ENCODE peak calls at places on chromosomes 5 and 9, in seven cellular contexts. C is SK-N-SH, T is AG04450, B is choroid plexus epithelial cell, Z is AG10803, W is fibroblast of mammary gland, I is mammary epithelial cell. U is an unnamed sample.

GRCh38 chr5:68740204-68740910 is 353.5 kb upstream of the SLC30A5 start:
- DNase-seq in C (no peak), T (no peak), B (no peak), Z (no peak), W (no peak), I (no peak), U (no peak)

GRCh38 chr9:73133042-73133651 is 18.5 kb upstream of the ANXA1 start:
- DNase-seq in C (no peak), T (no peak), B (no peak), Z (no peak), W (no peak), I (no peak), U (no peak)

GRCh38 chr9:86614871-86615849 is 260.9 kb upstream of the TUT7 start:
- DNase-seq in C (peak), T (peak), B (peak), Z (peak), W (peak), I (peak), U (no peak)

GRCh38 chr9:95764490-95764889 is 111.0 kb upstream of the ERCC6L2 start:
- DNase-seq in C (no peak), T (no peak), B (no peak), Z (no peak), W (no peak), I (no peak), U (no peak)

GRCh38 chr5:7464182-7464581 is 68.2 kb downstream of the ADCY2 start:
- DNase-seq in C (no peak), T (no peak), B (no peak), Z (no peak), W (no peak), I (no peak), U (no peak)

GRCh38 chr9:128887914-128888350 is 6.0 kb downstream of the LRRC8A start:
- DNase-seq in C (no peak), T (no peak), B (peak), Z (no peak), W (no peak), I (peak), U (no peak)

GRCh38 chr5:172245046-172245445 is 38.5 kb downstream of the UBTD2 start:
- DNase-seq in C (no peak), T (no peak), B (no peak), Z (no peak), W (no peak), I (no peak), U (no peak)

GRCh38 chr9:16258708-16259107 is 611.8 kb downstream of the BNC2 start:
- DNase-seq in C (no peak), T (no peak), B (peak), Z (no peak), W (no peak), I (no peak), U (no peak)

GRCh38 chr9:115668506-115668905 is 485.1 kb upstream of the PAPPA start:
- DNase-seq in C (no peak), T (peak), B (peak), Z (peak), W (peak), I (peak), U (no peak)

GRCh38 chr5:44875661-44876250 is 67.0 kb downstream of the MRPS30 start:
- DNase-seq in C (no peak), T (peak), B (peak), Z (peak), W (peak), I (peak), U (no peak)

GRCh38 chr5:134370306-134370870 is 981 bp upstream of the UBE2B start:
- DNase-seq in C (no peak), T (no peak), B (no peak), Z (no peak), W (no peak), I (peak), U (no peak)

GRCh38 chr9:132012704-132013345 is 66.8 kb downstream of the MED27 start:
- DNase-seq in C (no peak), T (no peak), B (no peak), Z (no peak), W (no peak), I (no peak), U (no peak)

GRCh38 chr9:137818286-137818685 is 59.3 kb upstream of the CACNA1B start:
- DNase-seq in C (no peak), T (no peak), B (no peak), Z (no peak), W (no peak), I (no peak), U (no peak)

GRCh38 chr5:95048633-95049032 is 236.3 kb downstream of the MCTP1 start:
- DNase-seq in C (no peak), T (no peak), B (no peak), Z (no peak), W (no peak), I (no peak), U (no peak)

GRCh38 chr9:124467410-124468060 is 17.3 kb downstream of the ADGRD2 start:
- DNase-seq in C (no peak), T (no peak), B (no peak), Z (no peak), W (no peak), I (no peak), U (no peak)

GRCh38 chr5:153784277-153784676 is 254.4 kb downstream of the FAM114A2 start:
- DNase-seq in C (no peak), T (no peak), B (no peak), Z (no peak), W (peak), I (peak), U (no peak)

GRCh38 chr5:59261969-59262368 is 631.6 kb downstream of the PDE4D start:
- DNase-seq in C (no peak), T (no peak), B (no peak), Z (no peak), W (no peak), I (no peak), U (no peak)

GRCh38 chr5:176183321-176184074 is 54.7 kb upstream of the SIMC1 start:
- DNase-seq in C (no peak), T (no peak), B (no peak), Z (no peak), W (no peak), I (no peak), U (no peak)

GRCh38 chr5:68242743-68243142 is 27.2 kb downstream of the PIK3R1 start:
- DNase-seq in C (no peak), T (no peak), B (peak), Z (peak), W (peak), I (no peak), U (no peak)

GRCh38 chr9:133701981-133702797 is 36.0 kb downstream of the SARDH start:
- DNase-seq in C (no peak), T (no peak), B (peak), Z (no peak), W (no peak), I (no peak), U (no peak)

GRCh38 chr5:133930061-133930823 is 38.2 kb downstream of the C5orf15 start:
- DNase-seq in C (no peak), T (no peak), B (peak), Z (peak), W (peak), I (no peak), U (peak)

GRCh38 chr5:63125862-63126261 is 547.2 kb downstream of the LRRC70 start:
- DNase-seq in C (no peak), T (no peak), B (peak), Z (peak), W (peak), I (peak), U (no peak)
- TF ChIP-seq CTCF in C (peak), T (peak), B (peak), Z (peak), W (peak), I (peak), U (no peak)

DNA sequence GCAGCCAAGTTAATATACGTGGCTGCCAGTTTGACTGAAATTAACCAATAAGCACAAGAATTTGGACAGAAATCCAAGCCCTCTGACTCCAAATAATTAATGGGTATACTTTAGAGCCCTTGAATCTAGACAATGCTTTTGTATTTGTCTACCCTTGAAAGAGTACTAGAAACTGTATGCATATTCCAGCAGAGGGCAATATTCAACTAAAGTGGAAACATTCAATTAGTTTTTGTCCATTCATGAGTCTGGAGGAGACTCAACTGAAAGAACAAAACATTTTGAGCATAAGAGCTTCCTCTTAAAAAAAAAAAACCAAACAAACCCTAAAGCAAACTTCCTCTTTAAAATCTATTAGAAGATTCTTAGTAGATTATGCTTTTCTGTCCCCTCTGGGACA is 157.8 kb downstream of the ARHGEF28 start:
- DNase-seq in C (no peak), T (no peak), B (peak), Z (peak), W (peak), I (peak), U (no peak)
- TF ChIP-seq CTCF in C (peak), T (peak), B (peak), Z (peak), W (peak), I (no peak), U (no peak)

DNA sequence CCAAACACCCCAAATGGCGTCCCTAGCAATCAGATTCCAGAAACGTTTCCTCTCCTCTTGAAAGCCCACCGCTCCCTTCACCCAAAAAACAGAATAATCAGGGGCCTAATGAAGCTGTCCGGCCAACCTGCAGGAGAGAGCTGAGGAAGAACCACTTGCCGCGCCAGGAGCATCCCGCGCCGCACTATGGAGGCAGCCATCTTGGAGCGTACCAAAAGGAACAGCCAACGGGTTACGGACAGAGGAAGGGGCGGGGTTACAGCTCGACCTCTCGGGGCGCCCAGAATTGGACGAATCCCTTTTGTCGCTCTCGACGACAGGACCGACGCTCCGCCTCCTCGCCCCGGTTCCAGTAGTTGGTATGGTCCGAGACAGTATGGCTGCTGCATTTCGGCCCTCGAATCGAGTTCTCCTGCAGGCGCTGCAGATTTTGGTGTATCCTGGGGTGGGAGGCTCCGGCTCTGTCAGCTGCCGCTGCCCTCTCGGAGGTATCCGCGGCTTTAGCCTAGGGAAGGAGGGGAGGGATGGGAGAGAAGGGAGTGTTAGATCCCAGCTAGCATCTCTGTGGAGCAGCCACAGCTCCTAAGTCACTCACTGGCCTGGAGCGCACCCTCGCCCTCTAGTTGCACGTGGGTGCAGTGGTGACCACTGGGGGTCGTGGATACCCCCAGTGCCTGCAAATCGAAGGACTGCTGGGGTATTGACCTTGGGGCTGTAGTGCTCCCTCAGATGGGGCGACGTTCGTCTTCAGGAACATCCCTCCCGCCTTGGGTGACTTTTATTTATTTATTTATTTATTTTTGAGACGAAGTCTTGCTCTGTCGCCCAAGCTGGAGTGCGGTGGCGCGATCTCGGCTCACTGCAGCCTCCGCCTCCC is at the start of the genes MRPS27 and PTCD2:
- DNase-seq in C (peak), T (peak), B (peak), Z (peak), W (peak), I (peak), U (peak)
- TF ChIP-seq CTCF in C (peak), T (peak), B (peak), Z (peak), W (peak), I (no peak), U (no peak)

DNA sequence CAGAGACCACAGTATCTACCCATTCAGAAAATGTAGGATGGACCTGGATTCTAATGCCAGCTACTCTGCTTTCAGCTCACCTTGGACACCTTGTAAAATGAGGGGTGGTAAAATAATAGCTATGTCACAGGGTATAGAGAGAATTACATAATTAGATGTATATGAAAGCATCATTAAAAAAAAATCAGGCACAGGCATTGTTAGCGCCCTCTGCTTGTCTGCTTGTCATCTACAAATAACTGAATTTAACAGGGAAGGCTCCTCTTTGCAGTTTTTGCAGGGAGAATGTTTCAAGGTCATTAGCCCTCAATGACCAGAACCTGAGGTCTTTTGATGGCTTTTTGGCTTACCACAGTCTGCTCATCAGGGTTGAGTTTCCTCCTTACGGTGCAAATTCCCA is 58.0 kb downstream of the GPR21 start:
- DNase-seq in C (no peak), T (no peak), B (no peak), Z (no peak), W (no peak), I (no peak), U (no peak)
- TF ChIP-seq CTCF in C (peak), T (peak), B (peak), Z (peak), W (peak), I (no peak), U (no peak)

GRCh38 chr5:157324237-157324636 is 58.3 kb downstream of the CYFIP2 start:
- DNase-seq in C (no peak), T (no peak), B (peak), Z (no peak), W (no peak), I (no peak), U (no peak)
- TF ChIP-seq CTCF in C (peak), T (peak), B (peak), Z (peak), W (peak), I (peak), U (no peak)

DNA sequence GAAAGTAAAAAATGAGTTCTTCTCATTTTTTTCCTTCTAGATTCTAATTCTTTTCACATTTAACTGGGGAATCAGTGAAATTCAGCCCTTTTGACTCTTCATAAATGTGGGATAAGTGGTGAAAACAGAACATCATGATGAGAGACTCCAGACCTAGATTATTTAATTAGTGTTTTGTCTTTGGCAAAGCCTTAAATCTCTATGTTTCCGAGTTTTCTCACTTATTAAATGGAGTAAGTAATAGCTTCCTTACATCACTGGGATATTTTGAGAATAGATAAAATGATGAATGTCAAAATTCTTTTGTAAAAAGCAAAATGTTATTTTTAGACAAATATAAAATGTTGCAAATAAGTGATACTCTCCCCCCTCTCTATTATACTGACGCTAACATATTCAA is 468.6 kb upstream of the ARRDC3 start:
- DNase-seq in C (peak), T (no peak), B (no peak), Z (no peak), W (no peak), I (no peak), U (no peak)
- TF ChIP-seq CTCF in C (no peak), T (no peak), B (no peak), Z (no peak), W (no peak), I (no peak), U (no peak)

GRCh38 chr9:135500525-135501260 is at the start of gene MRPS2:
- DNase-seq in C (peak), T (peak), B (peak), Z (peak), W (peak), I (peak), U (peak)

GRCh38 chr9:135500071-135500524 is 384 bp upstream of the MRPS2 start:
- DNase-seq in C (no peak), T (no peak), B (peak), Z (no peak), W (peak), I (no peak), U (no peak)

GRCh38 chr9:135501261-135502167 is 1.0 kb downstream of the MRPS2 start:
- DNase-seq in C (peak), T (no peak), B (no peak), Z (peak), W (peak), I (no peak), U (no peak)

GRCh38 chr9:135498381-135499126 is 1.9 kb upstream of the MRPS2 start:
- DNase-seq in C (peak), T (no peak), B (no peak), Z (no peak), W (no peak), I (no peak), U (no peak)

GRCh38 chr9:135499326-135500070 is 984 bp upstream of the MRPS2 start:
- DNase-seq in C (peak), T (peak), B (peak), Z (peak), W (peak), I (peak), U (peak)
- TF ChIP-seq CTCF in C (no peak), T (no peak), B (no peak), Z (no peak), W (no peak), I (no peak), U (no peak)

GRCh38 chr5:60883229-60883628 is 39.2 kb upstream of the ELOVL7 start:
- DNase-seq in C (peak), T (no peak), B (peak), Z (peak), W (peak), I (peak), U (no peak)
- TF ChIP-seq CTCF in C (peak), T (peak), B (peak), Z (no peak), W (peak), I (peak), U (no peak)

DNA sequence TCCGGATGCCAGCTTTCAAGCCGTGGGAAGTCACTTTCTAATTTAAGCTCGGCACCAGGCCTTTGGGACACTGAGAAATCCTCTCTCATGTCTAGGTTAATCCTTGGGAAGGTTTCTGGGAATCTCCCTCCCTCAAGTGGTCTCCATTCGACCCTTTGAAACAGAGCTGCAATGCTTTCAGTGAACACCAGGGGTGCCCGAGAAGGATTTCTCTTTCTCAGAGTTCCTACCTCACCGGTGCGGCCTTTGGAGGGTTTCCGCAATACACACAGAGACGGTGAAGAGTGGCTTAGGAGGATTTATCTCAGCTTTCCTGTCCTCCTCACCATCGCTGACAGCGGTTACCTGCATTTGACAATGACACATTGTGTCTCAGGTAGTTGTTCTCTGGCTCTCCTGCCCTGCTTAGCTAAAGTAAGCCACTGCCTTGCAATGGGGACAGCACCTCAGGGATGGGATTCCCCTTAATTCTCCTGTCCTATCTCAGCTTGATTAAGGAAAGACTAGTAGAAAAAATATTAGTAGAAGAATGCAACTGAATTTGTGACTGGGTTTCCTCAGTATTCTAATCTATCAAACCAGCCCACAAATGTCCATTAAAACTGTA is 180.6 kb downstream of the GABRG2 start:
- DNase-seq in C (peak), T (no peak), B (no peak), Z (no peak), W (no peak), I (no peak), U (no peak)
- TF ChIP-seq CTCF in C (peak), T (peak), B (peak), Z (peak), W (peak), I (no peak), U (no peak)

GRCh38 chr5:87061046-87061445 is 206.6 kb upstream of the RASA1 start:
- DNase-seq in C (no peak), T (no peak), B (peak), Z (no peak), W (peak), I (no peak), U (no peak)
- TF ChIP-seq CTCF in C (no peak), T (no peak), B (no peak), Z (no peak), W (no peak), I (no peak), U (no peak)

U was measured in natural killer cell.